ENCODE peak calls at places on chromosomes 5 and 9, in four cellular contexts. C, U, K and S are unnamed samples.
A peak's percentile ranks its signal among the peaks of the same experiment; 100 is the strongest.

GRCh38 chr5:65468633-65469032 is 13.1 kb downstream of the ADAMTS6 start:
- DNase-seq in C (no peak), U (no peak), K (no peak), S (no peak)

GRCh38 chr5:138331449-138332368 is at the start of gene CDC25C:
- DNase-seq in C (peak; percentile 97), U (peak; percentile 98), K (peak; percentile 98), S (peak; percentile 99)

GRCh38 chr5:171422902-171423663 is 3.6 kb downstream of the FGF18 start:
- DNase-seq in C (peak; percentile 23), U (peak; percentile 61), K (no peak), S (peak; percentile 86)

GRCh38 chr9:87725900-87726709 is at the start of gene CTSL:
- DNase-seq in C (peak; percentile 85), U (peak; percentile 89), K (peak; percentile 92), S (peak; percentile 93)

GRCh38 chr5:133703935-133704334 is 91.6 kb upstream of the FSTL4 start:
- DNase-seq in C (no peak), U (no peak), K (no peak), S (no peak)

GRCh38 chr9:36679710-36680109 is 107.0 kb downstream of the MELK start:
- DNase-seq in C (no peak), U (no peak), K (no peak), S (no peak)

GRCh38 chr5:65459995-65460394 is 21.7 kb downstream of the ADAMTS6 start:
- DNase-seq in C (no peak), U (no peak), K (no peak), S (no peak)

GRCh38 chr9:38344566-38345324 is 47.8 kb upstream of the ALDH1B1 start:
- DNase-seq in C (no peak), U (no peak), K (no peak), S (no peak)

GRCh38 chr9:16867571-16868311 is 2.7 kb downstream of the BNC2 start:
- DNase-seq in C (no peak), U (no peak), K (peak; percentile 38), S (no peak)

GRCh38 chr5:7886849-7887460 is 18.0 kb downstream of the MTRR start:
- DNase-seq in C (no peak), U (no peak), K (no peak), S (no peak)

GRCh38 chr5:66828551-66829421 is 232.6 kb downstream of the MAST4 start:
- DNase-seq in C (peak; percentile 64), U (peak; percentile 89), K (peak; percentile 47), S (peak; percentile 84)

GRCh38 chr9:92983984-92984589 is 36.8 kb downstream of the FGD3 start:
- DNase-seq in C (no peak), U (no peak), K (no peak), S (no peak)

GRCh38 chr5:132417889-132418432 is 48.5 kb downstream of the SLC22A5 start:
- DNase-seq in C (no peak), U (peak; percentile 58), K (no peak), S (no peak)

GRCh38 chr9:16515207-16515606 is 355.3 kb downstream of the BNC2 start:
- DNase-seq in C (no peak), U (no peak), K (no peak), S (peak; percentile 53)

GRCh38 chr9:96130970-96131369 is 171.0 kb downstream of the HSD17B3 start:
- DNase-seq in C (no peak), U (no peak), K (no peak), S (no peak)

GRCh38 chr5:57341380-57341979 is 141.1 kb downstream of the ACTBL2 start:
- DNase-seq in C (no peak), U (no peak), K (no peak), S (peak; percentile 24)

GRCh38 chr5:139588962-139589361 is 27.8 kb downstream of the UBE2D2 start:
- DNase-seq in C (no peak), U (no peak), K (no peak), S (no peak)

GRCh38 chr5:135217669-135218485 is 181.2 kb downstream of the MACROH2A1 start:
- DNase-seq in C (no peak), U (peak; percentile 22), K (no peak), S (no peak)

GRCh38 chr5:102832445-102832844 is 77.3 kb downstream of the PAM start:
- DNase-seq in C (no peak), U (no peak), K (no peak), S (no peak)

GRCh38 chr5:28346696-28347095 is 1308.3 kb upstream of the CDH9 start:
- DNase-seq in C (no peak), U (no peak), K (no peak), S (no peak)

GRCh38 chr5:147310059-147310704 is 75.4 kb downstream of the STK32A start:
- DNase-seq in C (peak; percentile 87), U (no peak), K (peak; percentile 36), S (peak; percentile 89)

GRCh38 chr9:73170185-73170957 is 18.7 kb downstream of the ANXA1 start:
- DNase-seq in C (no peak), U (no peak), K (no peak), S (no peak)

GRCh38 chr5:82352146-82352791 is 74.1 kb upstream of the RPS23 start:
- DNase-seq in C (no peak), U (no peak), K (no peak), S (no peak)

GRCh38 chr5:174157048-174157447 is 111.5 kb downstream of the NSG2 start:
- DNase-seq in C (no peak), U (no peak), K (no peak), S (no peak)

GRCh38 chr5:151270599-151270998 is 17.6 kb downstream of the GM2A start:
- DNase-seq in C (no peak), U (no peak), K (no peak), S (no peak)

GRCh38 chr9:79013715-79014610 is 557.8 kb upstream of the TLE4 start:
- DNase-seq in C (no peak), U (no peak), K (no peak), S (no peak)

GRCh38 chr5:123215929-123216702 is 127.1 kb downstream of the PRDM6 start:
- DNase-seq in C (no peak), U (no peak), K (no peak), S (no peak)

GRCh38 chr5:42514759-42515158 is 91.5 kb downstream of the GHR start:
- DNase-seq in C (no peak), U (no peak), K (no peak), S (peak; percentile 13)

DNA sequence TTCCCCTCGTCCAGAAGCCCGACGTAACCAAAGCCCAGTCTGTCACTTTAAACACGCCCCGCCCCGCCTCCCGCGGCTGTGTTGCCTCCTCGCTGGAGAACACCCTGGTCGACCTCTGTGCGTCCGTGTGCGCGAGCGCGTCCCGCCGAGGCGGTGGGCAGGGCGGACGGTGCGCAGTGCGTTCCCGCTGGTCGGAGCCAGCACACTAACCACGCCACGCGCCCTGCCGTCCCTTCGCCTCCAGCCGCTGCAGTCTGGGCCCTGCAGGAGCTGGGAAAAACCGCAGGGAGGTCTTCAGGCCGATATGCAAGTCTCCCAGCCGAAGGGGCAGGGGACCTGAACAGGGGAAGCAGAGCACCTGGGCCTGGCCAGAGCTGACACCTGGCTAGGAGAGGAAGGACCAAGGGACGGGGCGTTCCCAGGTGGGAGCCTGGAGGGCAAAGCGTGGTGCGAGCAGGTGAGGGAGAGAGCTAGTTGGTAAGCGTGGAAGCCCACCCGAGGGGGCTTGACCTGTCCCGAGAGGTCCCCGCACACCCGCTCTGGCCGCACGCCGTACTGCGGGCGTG is 1.3 kb upstream of the PHPT1 start:
- DNase-seq in C (peak; percentile 91), U (peak; percentile 95), K (peak; percentile 83), S (peak; percentile 91)
- TF ChIP-seq POLR2A in C (no peak), U (no peak), K (no peak), S (peak; percentile 82)

GRCh38 chr5:396715-397032 is 46.3 kb upstream of the EXOC3 start:
- DNase-seq in C (peak; percentile 22), U (no peak), K (no peak), S (no peak)

GRCh38 chr5:401216-402034 is 41.6 kb upstream of the EXOC3 start:
- DNase-seq in C (no peak), U (peak; percentile 78), K (no peak), S (no peak)

GRCh38 chr5:398475-399295 is 44.3 kb upstream of the EXOC3 start:
- DNase-seq in C (peak; percentile 24), U (peak; percentile 74), K (no peak), S (no peak)

GRCh38 chr5:400282-401215 is 42.4 kb upstream of the EXOC3 start:
- DNase-seq in C (no peak), U (peak; percentile 75), K (no peak), S (no peak)

DNA sequence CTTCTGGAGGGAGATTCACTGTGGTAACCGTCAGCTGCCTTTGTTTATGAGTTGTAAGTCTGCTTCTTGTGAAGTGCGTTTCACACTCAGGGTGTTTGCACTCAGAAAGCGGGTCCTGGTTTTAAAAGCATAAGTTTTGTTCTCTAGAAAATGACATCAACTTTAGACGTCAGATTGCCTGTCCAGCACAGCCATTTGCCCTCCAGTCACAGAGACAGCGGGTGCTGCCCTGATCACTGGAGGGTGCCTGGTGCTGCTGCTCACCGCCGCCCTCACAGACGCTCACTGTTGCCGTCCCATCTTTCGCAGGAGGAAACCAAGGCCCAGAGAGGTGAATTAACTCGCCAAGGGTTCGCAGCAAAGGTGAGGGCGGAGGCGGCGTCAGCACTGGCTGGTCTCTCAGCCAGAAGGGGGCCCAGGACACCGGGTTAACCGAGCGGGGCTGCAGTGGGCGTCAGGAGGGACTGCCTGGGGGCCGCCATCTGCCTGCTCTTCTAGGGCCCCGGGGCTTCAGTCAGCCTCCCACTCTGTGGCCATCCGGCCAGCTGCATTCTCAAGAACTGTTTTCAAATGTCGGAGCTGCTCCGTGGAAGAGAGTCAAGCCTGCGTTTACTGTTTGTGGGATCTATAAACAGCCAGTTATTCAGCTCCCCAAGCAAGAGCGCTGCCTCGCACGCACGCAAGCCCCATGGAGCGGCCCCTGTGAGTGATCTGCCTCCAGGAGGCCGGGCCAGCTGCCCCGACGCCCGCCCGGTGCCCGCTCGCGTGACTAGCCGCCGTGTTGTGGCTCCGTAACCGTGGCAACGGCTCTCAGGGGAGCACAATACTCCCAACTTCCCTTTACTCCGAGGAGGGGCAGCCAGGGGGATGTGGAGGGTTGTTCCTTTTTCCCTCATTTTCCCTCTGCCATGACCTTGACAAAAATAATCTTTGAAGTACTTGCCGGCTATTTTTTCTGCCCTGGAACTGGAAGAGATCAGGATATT is 43.4 kb upstream of the EXOC3 start:
- DNase-seq in C (peak; percentile 74), U (peak; percentile 95), K (peak; percentile 65), S (peak; percentile 67)
- TF ChIP-seq POLR2A in C (no peak), U (no peak), K (no peak), S (no peak)

GRCh38 chr9:121307976-121308375 is 40.0 kb downstream of the GSN start:
- DNase-seq in C (no peak), U (peak; percentile 22), K (no peak), S (no peak)
- TF ChIP-seq POLR2A in C (no peak), U (no peak), K (no peak), S (no peak)

GRCh38 chr5:90406466-90406865 is 3.1 kb downstream of the CETN3 start:
- DNase-seq in C (no peak), U (no peak), K (no peak), S (no peak)

GRCh38 chr5:90409318-90410177 is at the start of gene CETN3:
- DNase-seq in C (peak; percentile 92), U (peak; percentile 96), K (peak; percentile 89), S (peak; percentile 94)

GRCh38 chr5:90408571-90409317 is 812 bp downstream of the CETN3 start:
- DNase-seq in C (no peak), U (no peak), K (no peak), S (no peak)

DNA sequence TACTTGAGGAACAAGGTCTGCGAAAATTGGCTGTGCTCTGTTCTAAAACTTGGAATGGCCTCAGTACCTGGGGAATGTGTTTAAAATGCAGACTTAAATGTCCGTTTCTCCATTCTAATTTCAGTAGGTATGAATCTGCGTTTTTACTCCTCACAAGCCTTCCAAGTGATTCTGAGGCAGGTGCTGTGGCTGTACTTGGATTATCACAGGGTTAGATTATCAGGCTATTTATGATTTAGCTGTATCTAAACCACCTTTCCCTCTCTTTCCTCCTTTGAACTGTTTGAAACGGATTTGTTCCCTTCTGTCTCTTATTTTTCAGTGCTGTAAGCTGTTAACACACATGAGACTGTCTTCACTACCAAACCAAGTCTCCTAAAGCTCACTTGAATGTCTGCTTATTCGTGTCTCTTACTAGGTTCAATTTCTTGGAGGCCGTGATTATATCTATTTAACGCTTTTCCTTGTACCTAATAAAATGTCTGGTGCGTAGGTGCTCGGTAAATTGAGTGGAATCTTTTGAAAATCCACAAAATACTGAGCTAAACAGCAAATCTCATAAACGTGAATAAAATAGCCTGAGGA is 714 bp upstream of the CETN3 start:
- DNase-seq in C (no peak), U (no peak), K (no peak), S (no peak)
- TF ChIP-seq POLR2A in C (no peak), U (no peak), K (no peak), S (no peak)